ENCODE peak calls at places on chromosomes 11 and 22, in seven cellular contexts. F is RWPE1; V is CD4-positive, alpha-beta T cell; O is WTC11; C is HL-60; Q is A549; S is coronary artery. U is an unnamed sample.

GRCh38 chr11:111775024-111775710 is 9.0 kb upstream of the PPP2R1B start:
- DNase-seq in F (no peak), V (no peak), O (no peak), C (no peak), Q (no peak), S (peak; percentile 78), U (no peak)

GRCh38 chr11:113994077-113994954 is 19.4 kb downstream of the HTR3A start:
- DNase-seq in F (peak; percentile 50), V (peak; percentile 35), O (peak; percentile 73), C (no peak), Q (peak; percentile 37), S (no peak), U (peak; percentile 11)

GRCh38 chr11:122697636-122698167 is 42.2 kb downstream of the UBASH3B start:
- DNase-seq in F (peak; percentile 85), V (no peak), O (no peak), C (peak; percentile 96), Q (peak; percentile 28), S (no peak), U (no peak)

GRCh38 chr22:35705141-35705540 is 12.5 kb upstream of the APOL5 start:
- DNase-seq in F (peak; percentile 41), V (no peak), O (no peak), C (no peak), Q (no peak), S (no peak), U (no peak)

GRCh38 chr11:36478700-36479329 is 31.3 kb downstream of the TRAF6 start:
- DNase-seq in F (peak; percentile 28), V (no peak), O (no peak), C (peak; percentile 43), Q (peak; percentile 35), S (no peak), U (peak; percentile 46)

GRCh38 chr22:20927940-20928572 is 10.8 kb downstream of the CRKL start:
- DNase-seq in F (no peak), V (no peak), O (no peak), C (no peak), Q (no peak), S (no peak), U (no peak)

GRCh38 chr11:5196731-5197130 is 3.8 kb downstream of the OR51V1 start:
- DNase-seq in F (no peak), V (no peak), O (no peak), C (no peak), Q (no peak), S (no peak), U (no peak)

GRCh38 chr11:125239585-125240331 is 75.2 kb downstream of the PKNOX2 start:
- DNase-seq in F (no peak), V (no peak), O (peak; percentile 57), C (no peak), Q (no peak), S (no peak), U (no peak)

GRCh38 chr22:41382098-41382578 is 396 bp downstream of the TEF start:
- DNase-seq in F (peak; percentile 57), V (peak; percentile 59), O (peak; percentile 70), C (peak; percentile 44), Q (peak; percentile 53), S (peak; percentile 89), U (peak; percentile 41)

GRCh38 chr11:86245369-86246292 is 1.1 kb downstream of the EED start:
- DNase-seq in F (no peak), V (no peak), O (no peak), C (peak; percentile 13), Q (peak; percentile 14), S (no peak), U (peak; percentile 39)

GRCh38 chr11:27254744-27255446 is 108.1 kb downstream of the CCDC34 start:
- DNase-seq in F (no peak), V (no peak), O (no peak), C (no peak), Q (no peak), S (no peak), U (no peak)

GRCh38 chr11:106461839-106462545 is 384.5 kb downstream of the AASDHPPT start:
- DNase-seq in F (no peak), V (no peak), O (no peak), C (no peak), Q (no peak), S (no peak), U (no peak)

GRCh38 chr11:35994421-35994820 is 50.6 kb downstream of the LDLRAD3 start:
- DNase-seq in F (no peak), V (no peak), O (no peak), C (no peak), Q (no peak), S (no peak), U (no peak)

GRCh38 chr11:47552086-47552580 is 799 bp downstream of the CELF1 start:
- DNase-seq in F (peak; percentile 20), V (peak; percentile 15), O (peak; percentile 39), C (peak; percentile 42), Q (no peak), S (no peak), U (peak; percentile 35)

GRCh38 chr11:69652999-69653398 is 12.0 kb downstream of the CCND1 start:
- DNase-seq in F (no peak), V (no peak), O (no peak), C (no peak), Q (no peak), S (no peak), U (no peak)

GRCh38 chr22:38017272-38017920 is 33.0 kb upstream of the SOX10 start:
- DNase-seq in F (no peak), V (no peak), O (no peak), C (peak; percentile 73), Q (no peak), S (no peak), U (peak; percentile 72)
- TF ChIP-seq CTCF in F (no peak), V (no peak), O (no peak), C (no peak), Q (no peak), S (no peak), U (no peak)

GRCh38 chr11:19905280-19905853 is 192.7 kb downstream of the NAV2 start:
- DNase-seq in F (peak; percentile 62), V (no peak), O (no peak), C (no peak), Q (peak; percentile 61), S (no peak), U (no peak)
- TF ChIP-seq CTCF in F (peak; percentile 56), V (no peak), O (peak; percentile 74), C (no peak), Q (peak; percentile 80), S (peak; percentile 44), U (no peak)

DNA sequence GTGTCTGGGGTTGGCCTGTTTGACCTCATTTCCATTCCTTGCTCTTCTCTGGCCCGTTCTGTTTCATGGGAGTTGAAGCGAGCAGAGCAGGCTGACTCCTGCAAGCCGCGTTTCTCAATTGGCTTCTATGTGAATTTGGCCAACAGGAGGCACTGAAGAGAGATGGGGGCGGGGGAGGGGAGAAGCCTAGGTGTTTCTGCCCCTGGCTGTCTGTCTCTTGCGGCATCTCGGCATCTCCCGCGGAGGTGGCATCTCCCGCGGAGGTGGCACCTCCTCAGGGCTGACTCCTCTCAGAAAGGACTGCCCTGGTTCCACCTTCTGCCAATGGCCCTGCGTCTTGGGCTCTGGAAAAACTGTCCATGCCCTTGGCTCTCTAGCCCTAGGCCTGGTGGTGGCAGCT is 125.6 kb upstream of the CSNK2A3 start:
- DNase-seq in F (no peak), V (no peak), O (peak; percentile 39), C (no peak), Q (no peak), S (no peak), U (no peak)
- TF ChIP-seq CTCF in F (no peak), V (no peak), O (no peak), C (no peak), Q (no peak), S (no peak), U (no peak)

GRCh38 chr11:40125054-40125453 is 1334.4 kb downstream of the LRRC4C start:
- DNase-seq in F (peak; percentile 25), V (no peak), O (no peak), C (no peak), Q (no peak), S (no peak), U (no peak)
- TF ChIP-seq CTCF in F (peak; percentile 24), V (no peak), O (no peak), C (no peak), Q (no peak), S (no peak), U (no peak)